ENCODE peak calls at places on chromosomes 1 and 21, in six cellular contexts. E, X, C, F, G and J are unnamed samples.

GRCh38 chr1:206923009-206923960 is 1.5 kb upstream of the FCMR start:
- DNase-seq in X (peak), E (peak), G (no peak), F (peak), C (no peak), J (no peak)

GRCh38 chr1:226708967-226709396 is 30.1 kb downstream of the ITPKB start:
- DNase-seq in E (no peak), C (peak), F (no peak), X (no peak), G (no peak), J (no peak)

GRCh38 chr1:107949467-107950253 is 15.3 kb downstream of the VAV3 start:
- DNase-seq in F (no peak), E (no peak), C (no peak), G (no peak), X (no peak), J (no peak)

GRCh38 chr21:41763398-41763931 is 3.4 kb downstream of the RIPK4 start:
- DNase-seq in E (no peak), G (no peak), X (no peak), C (no peak), F (no peak), J (peak)

GRCh38 chr1:211169353-211169752 is 35.4 kb upstream of the KCNH1 start:
- DNase-seq in C (no peak), F (no peak), X (no peak), E (no peak), G (no peak), J (no peak)

GRCh38 chr1:153946622-153947246 is at the start of gene DENND4B:
- DNase-seq in C (peak), F (peak), X (peak), G (peak), E (peak), J (peak)

GRCh38 chr1:52357397-52357796 is 8.6 kb downstream of the CC2D1B start:
- DNase-seq in E (no peak), X (no peak), G (no peak), C (no peak), F (no peak), J (no peak)

GRCh38 chr1:179217943-179218507 is 11.5 kb downstream of the ABL2 start:
- DNase-seq in X (peak), F (no peak), E (no peak), G (no peak), C (peak), J (no peak)

GRCh38 chr1:228059536-228060457 is 22.7 kb upstream of the ARF1 start:
- DNase-seq in E (peak), X (peak), F (peak), C (peak), G (peak), J (peak)

GRCh38 chr1:89670711-89671110 is 37.8 kb downstream of the LRRC8C start:
- DNase-seq in X (no peak), E (no peak), C (no peak), G (no peak), F (no peak), J (no peak)

GRCh38 chr1:203025721-203026665 is at the start of gene PPFIA4:
- DNase-seq in E (peak), G (peak), F (peak), X (peak), C (peak), J (peak)

GRCh38 chr1:234495231-234495990 is 16.4 kb upstream of the TARBP1 start:
- DNase-seq in X (no peak), C (peak), G (no peak), E (no peak), F (no peak), J (no peak)

GRCh38 chr1:165629848-165630628 is 996 bp upstream of the MGST3 start:
- DNase-seq in F (no peak), G (no peak), C (no peak), E (no peak), X (no peak), J (no peak)

GRCh38 chr1:235552146-235552716 is 48.0 kb upstream of the B3GALNT2 start:
- DNase-seq in F (no peak), X (no peak), G (no peak), C (no peak), E (no peak), J (no peak)

GRCh38 chr1:54153548-54154439 is 994 bp upstream of the CDCP2 start:
- DNase-seq in G (no peak), E (no peak), X (peak), C (peak), F (no peak), J (no peak)

GRCh38 chr21:42461881-42462877 is 33.8 kb downstream of the RSPH1 start:
- DNase-seq in G (no peak), E (no peak), X (peak), F (no peak), C (no peak), J (no peak)

GRCh38 chr1:21098186-21098915 is 78.3 kb downstream of the EIF4G3 start:
- DNase-seq in X (no peak), E (no peak), F (no peak), C (no peak), G (no peak), J (no peak)

GRCh38 chr1:210294991-210295773 is 33.5 kb upstream of the HHAT start:
- DNase-seq in E (no peak), X (peak), G (no peak), F (no peak), C (no peak), J (peak)

GRCh38 chr1:32890516-32891240 is 4.4 kb downstream of the HPCA start:
- DNase-seq in C (no peak), E (no peak), G (no peak), F (no peak), X (no peak), J (no peak)

GRCh38 chr1:53982034-53982761 is 35.8 kb downstream of the LDLRAD1 start:
- DNase-seq in E (no peak), F (no peak), X (peak), G (no peak), C (peak), J (peak)

GRCh38 chr1:200428482-200429205 is 18.8 kb upstream of the ZNF281 start:
- DNase-seq in F (no peak), X (no peak), E (no peak), C (peak), G (no peak), J (no peak)

GRCh38 chr21:29304577-29304976 is 5.9 kb downstream of the BACH1 start:
- DNase-seq in E (no peak), C (no peak), F (no peak), G (no peak), X (no peak), J (no peak)

GRCh38 chr1:86245566-86246190 is 89.1 kb upstream of the COL24A1 start:
- DNase-seq in X (no peak), E (no peak), F (no peak), G (no peak), C (no peak), J (no peak)